ENCODE peak calls at places on chromosomes 2 and 18, in ten cellular contexts. One of them, this sample, is unnamed. For H3K4me1 and H3K27me3, the result is how much of the 10 kb centered on the place peaks cover.

GRCh38 chr2:76867854-76868253 is 654.3 kb downstream of the LRRTM4 start:
- DNase-seq in Peyer's patch: no peak
- DNase-seq in lower lobe of right lung: no peak
- DNase-seq in heart right ventricle: no peak
- DNase-seq in psoas muscle: no peak
- DNase-seq in neural progenitor cell: no peak
- DNase-seq in breast epithelium: no peak
- DNase-seq in stomach: no peak
- DNase-seq in A673: peak
- DNase-seq in right cardiac atrium: no peak
- DNase-seq in this sample: no peak

GRCh38 chr2:68253211-68254068 is 1.1 kb upstream of the PPP3R1 start:
- DNase-seq in A673: peak
- DNase-seq in neural progenitor cell: peak
- DNase-seq in heart right ventricle: no peak
- DNase-seq in breast epithelium: no peak
- DNase-seq in right cardiac atrium: no peak
- DNase-seq in psoas muscle: no peak
- DNase-seq in stomach: no peak
- DNase-seq in Peyer's patch: no peak
- DNase-seq in lower lobe of right lung: no peak
- DNase-seq in this sample: no peak

GRCh38 chr2:161905389-161906046 is 168.5 kb downstream of the DPP4 start:
- DNase-seq in right cardiac atrium: no peak
- DNase-seq in lower lobe of right lung: no peak
- DNase-seq in psoas muscle: no peak
- DNase-seq in A673: peak
- DNase-seq in breast epithelium: no peak
- DNase-seq in stomach: no peak
- DNase-seq in Peyer's patch: no peak
- DNase-seq in neural progenitor cell: no peak
- DNase-seq in heart right ventricle: no peak
- DNase-seq in this sample: no peak

GRCh38 chr2:240310201-240310600 is 125.3 kb upstream of the GPC1 start:
- DNase-seq in breast epithelium: no peak
- DNase-seq in Peyer's patch: peak
- DNase-seq in A673: no peak
- DNase-seq in heart right ventricle: no peak
- DNase-seq in psoas muscle: no peak
- DNase-seq in lower lobe of right lung: no peak
- DNase-seq in right cardiac atrium: no peak
- DNase-seq in neural progenitor cell: no peak
- DNase-seq in stomach: no peak
- DNase-seq in this sample: peak

GRCh38 chr2:47083886-47084682 is 71.0 kb downstream of the STPG4 start:
- DNase-seq in psoas muscle: no peak
- DNase-seq in lower lobe of right lung: no peak
- DNase-seq in stomach: no peak
- DNase-seq in heart right ventricle: peak
- DNase-seq in right cardiac atrium: peak
- DNase-seq in A673: no peak
- DNase-seq in breast epithelium: no peak
- DNase-seq in neural progenitor cell: no peak
- DNase-seq in Peyer's patch: no peak
- DNase-seq in this sample: no peak

GRCh38 chr2:164620873-164621760 is at the start of gene GRB14:
- DNase-seq in psoas muscle: peak
- DNase-seq in breast epithelium: peak
- DNase-seq in right cardiac atrium: peak
- DNase-seq in Peyer's patch: peak
- DNase-seq in heart right ventricle: peak
- DNase-seq in stomach: peak
- DNase-seq in lower lobe of right lung: peak
- DNase-seq in A673: peak
- DNase-seq in neural progenitor cell: peak
- DNase-seq in this sample: peak

GRCh38 chr2:71277536-71278103 is 50.7 kb upstream of the PAIP2B start:
- DNase-seq in Peyer's patch: peak
- DNase-seq in breast epithelium: no peak
- DNase-seq in heart right ventricle: peak
- DNase-seq in neural progenitor cell: peak
- DNase-seq in psoas muscle: peak
- DNase-seq in stomach: no peak
- DNase-seq in right cardiac atrium: peak
- DNase-seq in A673: peak
- DNase-seq in lower lobe of right lung: peak
- DNase-seq in this sample: no peak

GRCh38 chr2:23404426-23404825 is 19.4 kb downstream of the KLHL29 start:
- DNase-seq in lower lobe of right lung: no peak
- DNase-seq in breast epithelium: no peak
- DNase-seq in neural progenitor cell: peak
- DNase-seq in psoas muscle: no peak
- DNase-seq in stomach: no peak
- DNase-seq in Peyer's patch: peak
- DNase-seq in A673: peak
- DNase-seq in right cardiac atrium: no peak
- DNase-seq in heart right ventricle: no peak
- DNase-seq in this sample: no peak

GRCh38 chr2:128447538-128447885 is 128.8 kb upstream of the HS6ST1 start:
- DNase-seq in breast epithelium: no peak
- DNase-seq in neural progenitor cell: no peak
- DNase-seq in A673: no peak
- DNase-seq in stomach: peak
- DNase-seq in psoas muscle: no peak
- DNase-seq in heart right ventricle: no peak
- DNase-seq in Peyer's patch: peak
- DNase-seq in lower lobe of right lung: no peak
- DNase-seq in right cardiac atrium: no peak
- DNase-seq in this sample: no peak

GRCh38 chr18:9824474-9824832 is 61.3 kb upstream of the TXNDC2 start:
- DNase-seq in right cardiac atrium: peak
- DNase-seq in lower lobe of right lung: no peak
- DNase-seq in neural progenitor cell: no peak
- DNase-seq in A673: no peak
- DNase-seq in heart right ventricle: no peak
- DNase-seq in breast epithelium: peak
- DNase-seq in Peyer's patch: no peak
- DNase-seq in psoas muscle: no peak
- DNase-seq in stomach: no peak
- DNase-seq in this sample: no peak

GRCh38 chr2:196162586-196163180 is 8.7 kb downstream of the STK17B start:
- DNase-seq in neural progenitor cell: no peak
- DNase-seq in psoas muscle: no peak
- DNase-seq in lower lobe of right lung: no peak
- DNase-seq in Peyer's patch: no peak
- DNase-seq in right cardiac atrium: no peak
- DNase-seq in heart right ventricle: no peak
- DNase-seq in breast epithelium: no peak
- DNase-seq in stomach: no peak
- DNase-seq in A673: no peak
- DNase-seq in this sample: no peak

GRCh38 chr2:196167666-196168065 is 3.7 kb downstream of the STK17B start:
- DNase-seq in A673: no peak
- DNase-seq in lower lobe of right lung: no peak
- DNase-seq in right cardiac atrium: no peak
- DNase-seq in psoas muscle: no peak
- DNase-seq in breast epithelium: no peak
- DNase-seq in Peyer's patch: no peak
- DNase-seq in stomach: no peak
- DNase-seq in heart right ventricle: no peak
- DNase-seq in neural progenitor cell: peak
- DNase-seq in this sample: no peak

GRCh38 chr2:196166876-196167275 is 4.5 kb downstream of the STK17B start:
- DNase-seq in neural progenitor cell: no peak
- DNase-seq in stomach: no peak
- DNase-seq in heart right ventricle: no peak
- DNase-seq in lower lobe of right lung: no peak
- DNase-seq in psoas muscle: no peak
- DNase-seq in breast epithelium: no peak
- DNase-seq in right cardiac atrium: no peak
- DNase-seq in A673: no peak
- DNase-seq in Peyer's patch: no peak
- DNase-seq in this sample: no peak

GRCh38 chr2:196163285-196163684 is 8.1 kb downstream of the STK17B start:
- DNase-seq in A673: no peak
- DNase-seq in breast epithelium: no peak
- DNase-seq in Peyer's patch: no peak
- DNase-seq in neural progenitor cell: no peak
- DNase-seq in psoas muscle: no peak
- DNase-seq in right cardiac atrium: no peak
- DNase-seq in lower lobe of right lung: no peak
- DNase-seq in stomach: no peak
- DNase-seq in heart right ventricle: no peak
- DNase-seq in this sample: no peak

DNA sequence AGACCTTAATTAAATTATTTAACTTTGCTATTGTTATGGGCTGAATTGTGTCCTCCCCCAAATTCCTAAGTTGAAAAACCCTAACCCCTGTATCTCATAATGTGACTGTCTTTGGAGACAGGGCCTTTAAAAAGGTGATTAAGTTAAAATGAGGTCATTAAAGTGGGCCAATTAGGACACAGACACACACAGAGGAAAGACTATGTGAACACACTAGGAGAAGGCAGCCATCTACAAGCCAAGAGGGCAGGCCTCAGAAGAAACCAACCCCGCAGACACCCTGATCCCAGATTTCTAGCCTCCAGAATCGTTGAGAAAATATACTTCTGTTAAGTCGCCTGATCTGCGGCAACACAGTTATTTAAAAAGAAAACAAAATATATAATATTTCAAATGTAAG is 6.4 kb downstream of the STK17B start:
- DNase-seq in neural progenitor cell: no peak
- DNase-seq in lower lobe of right lung: no peak
- DNase-seq in A673: no peak
- DNase-seq in breast epithelium: no peak
- DNase-seq in Peyer's patch: no peak
- DNase-seq in stomach: no peak
- DNase-seq in heart right ventricle: no peak
- DNase-seq in psoas muscle: no peak
- DNase-seq in right cardiac atrium: no peak
- DNase-seq in this sample: no peak
- H3K4me3 ChIP-seq in neural progenitor cell: no peak
- H3K4me3 ChIP-seq in lower lobe of right lung: no peak
- H3K4me3 ChIP-seq in A673: no peak
- H3K4me3 ChIP-seq in breast epithelium: no peak
- H3K4me3 ChIP-seq in Peyer's patch: no peak
- H3K4me3 ChIP-seq in stomach: no peak
- H3K4me3 ChIP-seq in heart right ventricle: no peak
- H3K4me3 ChIP-seq in psoas muscle: no peak
- H3K4me3 ChIP-seq in right cardiac atrium: no peak
- H3K4me3 ChIP-seq in this sample: no peak

GRCh38 chr2:239200646-239201530 is 199.9 kb downstream of the HDAC4 start:
- DNase-seq in psoas muscle: no peak
- DNase-seq in right cardiac atrium: no peak
- DNase-seq in A673: no peak
- DNase-seq in stomach: no peak
- DNase-seq in breast epithelium: no peak
- DNase-seq in Peyer's patch: no peak
- DNase-seq in heart right ventricle: no peak
- DNase-seq in lower lobe of right lung: no peak
- DNase-seq in neural progenitor cell: no peak
- DNase-seq in this sample: no peak
- H3K4me1 ChIP-seq in psoas muscle: half or more
- H3K4me1 ChIP-seq in right cardiac atrium: under half
- H3K4me1 ChIP-seq in A673: under half
- H3K4me1 ChIP-seq in stomach: under half
- H3K4me1 ChIP-seq in breast epithelium: under half
- H3K4me1 ChIP-seq in Peyer's patch: under half
- H3K4me1 ChIP-seq in heart right ventricle: under half
- H3K4me1 ChIP-seq in lower lobe of right lung: under half
- H3K4me1 ChIP-seq in neural progenitor cell: under half
- H3K4me1 ChIP-seq in this sample: under half

GRCh38 chr2:238821944-238822670 is 25.8 kb upstream of the TWIST2 start:
- DNase-seq in Peyer's patch: no peak
- DNase-seq in heart right ventricle: no peak
- DNase-seq in stomach: no peak
- DNase-seq in psoas muscle: no peak
- DNase-seq in lower lobe of right lung: no peak
- DNase-seq in breast epithelium: no peak
- DNase-seq in neural progenitor cell: no peak
- DNase-seq in right cardiac atrium: no peak
- DNase-seq in A673: no peak
- DNase-seq in this sample: no peak

GRCh38 chr2:238822955-238823354 is 24.9 kb upstream of the TWIST2 start:
- DNase-seq in breast epithelium: no peak
- DNase-seq in psoas muscle: no peak
- DNase-seq in Peyer's patch: no peak
- DNase-seq in lower lobe of right lung: no peak
- DNase-seq in stomach: no peak
- DNase-seq in A673: no peak
- DNase-seq in heart right ventricle: no peak
- DNase-seq in neural progenitor cell: no peak
- DNase-seq in right cardiac atrium: no peak
- DNase-seq in this sample: no peak

GRCh38 chr2:238820197-238820596 is 27.7 kb upstream of the TWIST2 start:
- DNase-seq in right cardiac atrium: no peak
- DNase-seq in breast epithelium: no peak
- DNase-seq in psoas muscle: no peak
- DNase-seq in stomach: no peak
- DNase-seq in heart right ventricle: no peak
- DNase-seq in A673: no peak
- DNase-seq in lower lobe of right lung: no peak
- DNase-seq in Peyer's patch: no peak
- DNase-seq in neural progenitor cell: no peak
- DNase-seq in this sample: no peak

GRCh38 chr2:238821391-238821790 is 26.5 kb upstream of the TWIST2 start:
- DNase-seq in stomach: no peak
- DNase-seq in neural progenitor cell: peak
- DNase-seq in A673: peak
- DNase-seq in lower lobe of right lung: no peak
- DNase-seq in breast epithelium: no peak
- DNase-seq in Peyer's patch: no peak
- DNase-seq in right cardiac atrium: no peak
- DNase-seq in heart right ventricle: no peak
- DNase-seq in psoas muscle: no peak
- DNase-seq in this sample: no peak

DNA sequence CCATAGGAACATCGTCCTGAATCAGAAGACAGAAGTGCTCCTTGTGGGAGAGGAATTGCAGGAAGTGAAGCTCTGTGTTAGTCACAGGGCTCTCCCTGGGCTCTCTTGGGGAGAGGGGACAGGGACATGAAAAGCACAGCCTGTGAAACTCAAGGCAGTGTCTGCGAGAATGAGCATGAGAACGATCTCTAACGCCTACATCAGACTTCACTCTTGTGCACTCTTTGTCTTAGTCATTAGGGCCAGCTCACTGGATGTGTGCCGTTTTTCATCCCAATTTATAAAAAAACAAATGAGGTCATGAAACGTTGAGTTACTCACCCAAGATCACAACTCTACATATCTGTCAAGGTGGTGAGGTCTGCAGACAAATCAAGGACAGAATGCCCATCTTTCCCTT is 27.0 kb upstream of the TWIST2 start:
- DNase-seq in stomach: no peak
- DNase-seq in right cardiac atrium: no peak
- DNase-seq in Peyer's patch: no peak
- DNase-seq in psoas muscle: no peak
- DNase-seq in heart right ventricle: no peak
- DNase-seq in breast epithelium: no peak
- DNase-seq in neural progenitor cell: no peak
- DNase-seq in lower lobe of right lung: no peak
- DNase-seq in A673: no peak
- DNase-seq in this sample: no peak
- H3K27me3 ChIP-seq in stomach: under half
- H3K27me3 ChIP-seq in right cardiac atrium: under half
- H3K27me3 ChIP-seq in Peyer's patch: under half
- H3K27me3 ChIP-seq in psoas muscle: under half
- H3K27me3 ChIP-seq in heart right ventricle: under half
- H3K27me3 ChIP-seq in breast epithelium: under half
- H3K27me3 ChIP-seq in neural progenitor cell: under half
- H3K27me3 ChIP-seq in lower lobe of right lung: under half
- H3K27me3 ChIP-seq in A673: under half
- H3K27me3 ChIP-seq in this sample: under half

GRCh38 chr2:25044011-25044410 is 2.1 kb downstream of the EFR3B start:
- DNase-seq in breast epithelium: no peak
- DNase-seq in A673: no peak
- DNase-seq in lower lobe of right lung: no peak
- DNase-seq in neural progenitor cell: no peak
- DNase-seq in psoas muscle: no peak
- DNase-seq in right cardiac atrium: no peak
- DNase-seq in heart right ventricle: no peak
- DNase-seq in stomach: no peak
- DNase-seq in Peyer's patch: no peak
- DNase-seq in this sample: no peak
- H3K4me3 ChIP-seq in breast epithelium: no peak
- H3K4me3 ChIP-seq in A673: no peak
- H3K4me3 ChIP-seq in lower lobe of right lung: no peak
- H3K4me3 ChIP-seq in neural progenitor cell: peak
- H3K4me3 ChIP-seq in psoas muscle: no peak
- H3K4me3 ChIP-seq in right cardiac atrium: no peak
- H3K4me3 ChIP-seq in heart right ventricle: no peak
- H3K4me3 ChIP-seq in stomach: no peak
- H3K4me3 ChIP-seq in Peyer's patch: no peak
- H3K4me3 ChIP-seq in this sample: no peak